ENCODE peak calls at places on chromosomes 1 and 21, in five cellular contexts. W, R, E, T and S are unnamed samples.

GRCh38 chr1:94246692-94247145 is 9.3 kb upstream of the ARHGAP29 start:
- DNase-seq in E (no peak), W (no peak), T (no peak), R (no peak), S (no peak)

GRCh38 chr1:26582836-26583460 is 53.4 kb downstream of the RPS6KA1 start:
- DNase-seq in E (no peak), W (peak; percentile 27), T (peak; percentile 67), R (no peak), S (peak; percentile 58)

GRCh38 chr1:112389689-112390088 is 6.3 kb upstream of the CTTNBP2NL start:
- DNase-seq in T (peak; percentile 66), W (no peak), R (no peak), E (no peak), S (peak; percentile 27)

GRCh38 chr1:45009956-45010854 is 919 bp downstream of the HECTD3 start:
- DNase-seq in W (no peak), E (no peak), R (peak; percentile 8), T (no peak), S (no peak)

GRCh38 chr1:27522148-27522859 is 32.3 kb upstream of the WASF2 start:
- DNase-seq in R (no peak), E (no peak), T (no peak), W (no peak), S (no peak)

GRCh38 chr21:18832950-18833349 is 429.4 kb upstream of the TMPRSS15 start:
- DNase-seq in W (no peak), E (no peak), T (no peak), R (no peak), S (no peak)

GRCh38 chr1:109762039-109762585 is 1.6 kb downstream of the EPS8L3 start:
- DNase-seq in T (peak; percentile 49), E (no peak), W (no peak), R (no peak), S (no peak)

GRCh38 chr1:183472488-183473285 is at the start of gene SMG7:
- DNase-seq in E (no peak), T (no peak), R (no peak), W (peak; percentile 50), S (peak; percentile 51)

GRCh38 chr1:157626099-157626498 is 28.2 kb upstream of the FCRL4 start:
- DNase-seq in W (no peak), R (no peak), T (no peak), E (no peak), S (no peak)

GRCh38 chr21:10575311-10575667 is 53.9 kb downstream of the TPTE start:
- DNase-seq in E (no peak), R (no peak), W (no peak), T (no peak), S (no peak)

GRCh38 chr1:229203991-229204632 is 66.8 kb upstream of the RAB4A start:
- DNase-seq in E (no peak), R (no peak), T (no peak), W (no peak), S (no peak)

GRCh38 chr1:88302843-88303486 is 381.1 kb upstream of the PKN2 start:
- DNase-seq in W (no peak), T (no peak), R (no peak), E (no peak), S (no peak)

GRCh38 chr1:31040038-31040437 is 25.5 kb downstream of the PUM1 start:
- DNase-seq in R (no peak), T (no peak), E (no peak), W (no peak), S (no peak)

GRCh38 chr1:235169986-235170385 is 8.9 kb upstream of the RBM34 start:
- DNase-seq in T (no peak), W (no peak), E (no peak), R (no peak), S (no peak)

GRCh38 chr1:54604051-54604450 is 19.3 kb downstream of the FAM151A start:
- DNase-seq in R (no peak), T (no peak), E (no peak), W (no peak), S (no peak)

GRCh38 chr1:17239420-17239819 is 9.5 kb upstream of the PADI3 start:
- DNase-seq in R (peak; percentile 91), E (no peak), W (no peak), T (no peak), S (no peak)

GRCh38 chr1:60596791-60597748 is 485.3 kb upstream of the NFIA start:
- DNase-seq in W (no peak), T (no peak), E (no peak), R (no peak), S (no peak)

GRCh38 chr1:36751525-36751924 is 268.8 kb upstream of the CSF3R start:
- DNase-seq in W (no peak), E (no peak), T (no peak), R (no peak), S (no peak)

GRCh38 chr1:19488136-19488535 is 2.8 kb upstream of the CAPZB start:
- DNase-seq in R (no peak), E (no peak), W (no peak), T (no peak), S (no peak)

GRCh38 chr1:25017436-25018109 is 87.5 kb upstream of the RUNX3 start:
- DNase-seq in R (no peak), E (no peak), T (no peak), W (no peak), S (no peak)

GRCh38 chr1:205667909-205668643 is 12.2 kb downstream of the SLC45A3 start:
- DNase-seq in R (no peak), E (no peak), W (no peak), T (no peak), S (no peak)
- H3K4me1 ChIP-seq in R (peaks cover 41% of the 10 kb centered on the region), E (no peaks in the 10 kb centered on the region), W (no peaks in the 10 kb centered on the region), T (peaks cover 7% of the 10 kb centered on the region), S (no peaks in the 10 kb centered on the region)

GRCh38 chr1:50420283-50420682 is 3.0 kb downstream of the DMRTA2 start:
- DNase-seq in E (no peak), W (no peak), R (no peak), T (no peak), S (no peak)

GRCh38 chr1:50422675-50422945 is 633 bp downstream of the DMRTA2 start:
- DNase-seq in E (no peak), W (no peak), T (no peak), R (no peak), S (no peak)

GRCh38 chr1:50420689-50421365 is 2.4 kb downstream of the DMRTA2 start:
- DNase-seq in R (peak; percentile 40), W (no peak), E (no peak), T (no peak), S (no peak)

GRCh38 chr1:50421768-50422674 is 1.2 kb downstream of the DMRTA2 start:
- DNase-seq in E (no peak), W (no peak), R (no peak), T (no peak), S (no peak)

GRCh38 chr1:50421366-50421748 is 1.9 kb downstream of the DMRTA2 start:
- DNase-seq in E (no peak), R (no peak), W (no peak), T (no peak), S (no peak)
- H3K4me1 ChIP-seq in E (peaks cover 84% of the 10 kb centered on the region), R (peaks cover 5% of the 10 kb centered on the region), W (peaks cover 55% of the 10 kb centered on the region), T (peaks cover 27% of the 10 kb centered on the region), S (peaks cover 3% of the 10 kb centered on the region)

GRCh38 chr1:245270972-245271371 is 116.2 kb downstream of the KIF26B start:
- DNase-seq in R (no peak), E (no peak), T (no peak), W (no peak), S (no peak)
- H3K4me1 ChIP-seq in R (peaks cover 5% of the 10 kb centered on the region), E (no peaks in the 10 kb centered on the region), T (no peaks in the 10 kb centered on the region), W (no peaks in the 10 kb centered on the region), S (no peaks in the 10 kb centered on the region)

GRCh38 chr1:200909757-200910239 is 15.1 kb downstream of the INAVA start:
- DNase-seq in E (no peak), R (no peak), W (no peak), T (no peak), S (no peak)

GRCh38 chr1:200911361-200911760 is 16.7 kb downstream of the INAVA start:
- DNase-seq in E (peak; percentile 48), T (no peak), W (no peak), R (no peak), S (no peak)

GRCh38 chr1:200909071-200909470 is 14.4 kb downstream of the INAVA start:
- DNase-seq in E (peak; percentile 59), R (no peak), T (no peak), W (no peak), S (no peak)

GRCh38 chr1:200916152-200916551 is 21.5 kb downstream of the INAVA start:
- DNase-seq in E (peak; percentile 53), R (no peak), T (no peak), W (no peak), S (no peak)

GRCh38 chr1:200912737-200913407 is 18.2 kb downstream of the INAVA start:
- DNase-seq in T (no peak), R (no peak), E (no peak), W (no peak), S (no peak)
- H3K4me1 ChIP-seq in T (no peaks in the 10 kb centered on the region), R (no peaks in the 10 kb centered on the region), E (no peaks in the 10 kb centered on the region), W (peaks cover 8% of the 10 kb centered on the region), S (no peaks in the 10 kb centered on the region)

GRCh38 chr1:150762559-150762958 is 3.0 kb downstream of the CTSS start:
- DNase-seq in W (no peak), T (no peak), R (no peak), E (no peak), S (no peak)
- H3K4me1 ChIP-seq in W (no peaks in the 10 kb centered on the region), T (no peaks in the 10 kb centered on the region), R (no peaks in the 10 kb centered on the region), E (peaks cover 17% of the 10 kb centered on the region), S (no peaks in the 10 kb centered on the region)

GRCh38 chr1:206502813-206503212 is 4.5 kb upstream of the RASSF5 start:
- DNase-seq in W (no peak), E (no peak), T (no peak), R (no peak), S (no peak)

GRCh38 chr1:206502403-206502802 is 4.9 kb upstream of the RASSF5 start:
- DNase-seq in W (no peak), R (no peak), E (no peak), T (no peak), S (no peak)

GRCh38 chr1:206504363-206504713 is 3.0 kb upstream of the RASSF5 start:
- DNase-seq in E (no peak), R (no peak), T (no peak), W (no peak), S (no peak)

GRCh38 chr1:206501881-206502280 is 5.5 kb upstream of the RASSF5 start:
- DNase-seq in T (no peak), R (no peak), W (no peak), E (no peak), S (no peak)

DNA sequence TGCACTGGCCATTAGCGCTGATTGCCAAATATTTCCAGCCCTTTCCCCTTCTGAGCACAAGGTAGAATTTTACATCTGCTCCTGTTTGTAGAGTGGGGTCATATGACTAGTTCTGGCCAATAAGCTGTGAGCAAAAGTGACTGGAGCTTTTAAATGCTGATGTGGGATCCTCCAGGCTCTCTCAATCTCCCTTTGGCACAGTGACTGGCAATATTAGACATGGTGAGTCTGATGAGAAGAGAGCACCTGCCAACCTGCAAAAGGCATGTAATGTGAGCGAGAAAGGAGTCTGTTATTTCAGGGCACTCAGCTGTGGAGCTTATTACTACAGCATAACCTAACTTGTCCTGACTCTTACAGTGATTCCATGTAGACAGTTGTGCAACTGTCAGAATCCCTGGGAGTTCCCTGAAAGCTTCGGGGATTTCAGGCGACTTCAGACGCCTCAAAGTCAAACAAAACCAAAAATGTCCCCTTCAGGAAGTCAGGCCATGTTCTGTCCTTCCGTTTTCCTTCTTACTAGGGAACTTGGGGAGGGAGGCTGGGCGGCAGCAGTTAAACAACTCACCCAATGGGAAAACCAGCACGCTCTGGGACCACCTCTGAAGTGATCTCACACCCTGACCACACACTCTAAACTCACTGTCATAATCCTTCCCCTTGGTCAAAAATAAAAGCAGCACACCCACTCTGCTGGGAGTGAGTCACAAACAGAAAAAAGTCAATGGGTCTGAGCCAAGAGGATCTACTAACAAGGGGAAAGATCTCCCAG is 3.6 kb upstream of the RASSF5 start:
- DNase-seq in R (no peak), T (peak; percentile 91), W (no peak), E (peak; percentile 80), S (peak; percentile 68)
- H3K4me1 ChIP-seq in R (peaks cover 2% of the 10 kb centered on the region), T (peaks cover 55% of the 10 kb centered on the region), W (peaks cover 21% of the 10 kb centered on the region), E (peaks cover 43% of the 10 kb centered on the region), S (peaks cover 3% of the 10 kb centered on the region)